ENCODE peak calls at places on chromosomes 16 and 17, in ten cellular contexts. E is heart left ventricle; L is MCF 10A; N is CD8-positive, alpha-beta T cell; A is uterus; S is heart right ventricle; K is cardiac muscle cell; G is ovary; C is GM23338; F is esophagus squamous epithelium. O is an unnamed sample.

GRCh38 chr16:79006762-79007161 is 593.8 kb downstream of the MAF start:
- DNase-seq in A (no peak), C (no peak), N (no peak), L (no peak), G (no peak), K (no peak), S (no peak), E (no peak), F (no peak), O (no peak)

GRCh38 chr16:78310196-78310595 is 210.7 kb downstream of the WWOX start:
- DNase-seq in F (no peak), S (no peak), E (no peak), A (no peak), G (no peak), N (no peak), C (no peak), L (no peak), K (no peak), O (no peak)

GRCh38 chr16:61900482-61900881 is 135.8 kb downstream of the CDH8 start:
- DNase-seq in N (no peak), A (no peak), G (no peak), S (no peak), F (no peak), C (no peak), L (peak; percentile 5), K (no peak), E (no peak), O (no peak)

GRCh38 chr16:83992624-83993023 is 24.6 kb downstream of the NECAB2 start:
- DNase-seq in G (no peak), L (peak; percentile 92), F (no peak), A (peak; percentile 27), S (no peak), N (no peak), E (peak; percentile 66), K (no peak), C (no peak), O (no peak)

GRCh38 chr17:7856081-7856791 is 1.1 kb downstream of the NAA38 start:
- DNase-seq in C (no peak), F (no peak), E (peak; percentile 88), N (no peak), A (peak; percentile 62), L (peak; percentile 30), S (peak; percentile 77), G (peak; percentile 69), K (no peak), O (peak; percentile 68)

GRCh38 chr17:31349454-31349853 is 28.0 kb upstream of the EVI2A start:
- DNase-seq in E (no peak), N (no peak), G (no peak), S (no peak), A (no peak), F (no peak), C (no peak), K (no peak), L (no peak), O (no peak)

GRCh38 chr16:79042886-79043285 is 557.7 kb downstream of the MAF start:
- DNase-seq in A (no peak), F (no peak), N (no peak), G (no peak), S (no peak), K (no peak), E (no peak), L (no peak), C (no peak), O (no peak)

GRCh38 chr17:12973496-12974318 is 44.1 kb downstream of the ELAC2 start:
- DNase-seq in G (no peak), F (no peak), E (no peak), K (peak; percentile 10), L (no peak), S (peak; percentile 28), N (no peak), A (peak; percentile 28), C (peak; percentile 69), O (peak; percentile 22)

DNA sequence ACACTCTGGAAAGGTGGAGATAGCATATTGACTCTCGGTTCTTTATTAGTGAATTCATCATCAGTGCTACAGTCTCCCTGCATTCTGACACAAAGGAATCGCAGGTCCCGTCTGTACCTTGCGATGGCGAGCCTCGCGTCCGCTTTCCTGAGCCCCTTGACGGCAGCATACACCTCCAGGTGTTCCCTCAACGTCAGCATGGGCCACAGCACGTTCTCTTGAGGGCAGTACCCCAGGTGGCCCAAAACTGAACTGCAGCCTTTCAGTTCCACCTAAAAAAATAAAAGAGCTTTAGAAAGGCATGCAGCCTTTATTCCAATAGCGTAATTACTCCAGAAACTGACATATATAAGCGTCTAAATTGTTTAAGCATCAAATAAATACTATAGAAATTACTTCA is 24.2 kb upstream of the ABCA9 start:
- DNase-seq in A (no peak), L (no peak), C (peak; percentile 91), K (peak; percentile 27), F (no peak), E (no peak), S (no peak), G (no peak), N (no peak), O (peak; percentile 21)
- TF ChIP-seq CTCF in A (no peak), L (no peak), C (peak; percentile 77), K (peak; percentile 38), F (no peak), E (peak; percentile 11), S (peak; percentile 14), G (no peak), N (peak; percentile 31), O (peak; percentile 86)

DNA sequence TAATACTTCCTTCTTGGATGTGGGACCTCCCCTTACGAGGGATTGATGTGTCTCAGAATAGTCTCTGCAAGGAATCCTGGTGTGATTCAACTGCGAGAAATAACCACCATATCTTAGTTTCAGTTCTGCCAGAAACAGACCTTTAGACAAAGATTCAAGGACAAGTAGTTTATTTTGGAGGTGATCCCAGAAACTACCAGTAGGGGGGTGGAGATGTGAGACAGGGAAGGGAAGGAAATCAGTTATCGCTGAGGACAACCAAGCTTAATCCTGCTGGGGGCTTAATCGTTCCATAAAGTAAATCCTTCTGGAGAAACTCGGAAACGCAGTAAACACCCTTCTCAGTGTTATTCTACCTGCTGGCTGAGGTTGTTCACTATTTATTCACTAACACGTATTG is 5.0 kb upstream of the SDR42E1 start:
- DNase-seq in S (no peak), N (no peak), K (no peak), G (no peak), C (peak; percentile 70), E (no peak), A (no peak), F (no peak), L (peak; percentile 58), O (peak; percentile 11)
- TF ChIP-seq CTCF in S (peak; percentile 44), N (no peak), K (peak; percentile 45), G (no peak), C (peak; percentile 65), E (peak; percentile 35), A (no peak), F (no peak), L (peak; percentile 26), O (peak; percentile 58)

GRCh38 chr17:17088104-17088485 is 45.8 kb downstream of the MPRIP start:
- DNase-seq in C (no peak), L (no peak), G (peak; percentile 9), K (no peak), A (peak; percentile 16), N (no peak), E (no peak), S (no peak), F (no peak), O (no peak)

GRCh38 chr17:17089206-17089550 is 46.9 kb downstream of the MPRIP start:
- DNase-seq in G (no peak), L (no peak), N (no peak), A (no peak), C (no peak), S (no peak), K (no peak), E (no peak), F (no peak), O (no peak)

GRCh38 chr17:17088511-17089205 is 46.4 kb downstream of the MPRIP start:
- DNase-seq in K (no peak), G (peak; percentile 5), E (no peak), A (peak; percentile 8), C (no peak), F (no peak), L (peak; percentile 27), N (no peak), S (no peak), O (no peak)

GRCh38 chr17:17086585-17086984 is 44.3 kb downstream of the MPRIP start:
- DNase-seq in G (no peak), C (no peak), N (no peak), E (no peak), A (peak; percentile 1), K (no peak), F (no peak), S (no peak), L (no peak), O (no peak)

GRCh38 chr17:17087424-17088103 is 45.3 kb downstream of the MPRIP start:
- DNase-seq in F (no peak), G (peak; percentile 11), K (no peak), L (peak; percentile 28), E (no peak), A (peak; percentile 11), C (no peak), N (no peak), S (no peak), O (no peak)
- TF ChIP-seq CTCF in F (no peak), G (no peak), K (no peak), L (no peak), E (no peak), A (no peak), C (no peak), N (no peak), S (no peak), O (no peak)

GRCh38 chr16:50718761-50719400 is 23.0 kb upstream of the CYLD start:
- DNase-seq in A (no peak), E (no peak), N (no peak), L (no peak), S (no peak), K (no peak), F (no peak), G (no peak), C (no peak), O (no peak)

GRCh38 chr16:50717109-50717893 is 23.9 kb downstream of the NOD2 start:
- DNase-seq in A (no peak), S (no peak), F (no peak), L (no peak), N (no peak), E (no peak), C (no peak), G (no peak), K (no peak), O (no peak)

GRCh38 chr16:50721549-50722409 is 20.1 kb upstream of the CYLD start:
- DNase-seq in A (no peak), N (no peak), K (no peak), G (no peak), E (no peak), F (no peak), L (no peak), C (no peak), S (no peak), O (no peak)

GRCh38 chr16:50718061-50718760 is 23.7 kb upstream of the CYLD start:
- DNase-seq in A (no peak), L (no peak), N (no peak), F (no peak), K (no peak), G (no peak), S (no peak), E (no peak), C (no peak), O (no peak)

DNA sequence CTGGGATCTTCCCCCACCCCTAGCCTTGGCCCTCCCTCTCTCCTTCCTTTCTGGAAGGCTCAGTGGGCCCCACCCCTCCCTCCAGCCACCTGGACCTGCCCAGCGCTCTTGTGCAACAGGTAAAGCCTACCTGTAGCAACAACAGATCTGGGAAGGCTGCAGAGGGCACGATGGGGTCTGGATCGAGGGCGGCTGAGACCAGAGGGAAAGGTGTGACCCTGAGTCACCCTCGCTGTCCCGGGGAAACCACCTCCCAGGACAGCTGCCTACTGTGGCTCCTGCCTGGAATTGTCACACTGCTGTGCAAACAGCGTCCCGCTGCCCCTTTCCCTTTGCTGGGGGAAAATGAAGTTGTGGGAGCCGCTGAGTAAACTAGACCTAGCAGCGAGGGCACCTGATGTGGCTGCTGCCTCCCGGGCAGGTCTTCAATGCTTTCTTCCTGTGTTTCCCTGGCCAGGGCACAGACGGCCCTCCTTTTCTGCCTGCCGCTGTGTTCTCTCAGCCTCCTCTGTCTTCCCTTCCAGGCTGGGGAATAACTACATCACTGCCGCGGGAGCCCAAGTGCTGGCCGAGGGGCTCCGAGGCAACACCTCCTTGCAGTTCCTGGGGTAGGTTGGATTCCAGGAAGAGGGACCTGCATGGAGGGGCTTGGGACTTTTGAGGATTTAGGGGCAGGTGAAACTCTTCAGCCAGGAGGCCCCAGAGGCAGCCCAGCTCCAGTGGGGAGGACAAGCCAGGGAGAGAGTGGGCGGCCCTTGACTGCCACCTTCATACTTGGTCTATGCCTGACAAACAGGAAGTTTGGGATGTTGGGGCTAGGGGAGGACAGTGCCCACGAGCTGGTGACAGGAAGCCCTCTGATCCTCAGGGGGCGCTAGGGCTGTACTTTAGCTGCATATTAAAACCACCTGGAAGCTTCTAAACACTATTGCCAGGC is 22.2 kb upstream of the CYLD start:
- DNase-seq in C (peak; percentile 69), K (no peak), G (no peak), S (no peak), F (no peak), L (peak; percentile 75), E (no peak), A (no peak), N (peak; percentile 71), O (no peak)
- TF ChIP-seq CTCF in C (peak; percentile 46), K (no peak), G (no peak), S (no peak), F (no peak), L (no peak), E (no peak), A (no peak), N (peak; percentile 15), O (no peak)